ENCODE peak calls at places on chromosomes 2 and 18, in four cellular contexts. C, Q, X and T are unnamed samples.
A peak's percentile ranks its signal among the peaks of the same experiment; 100 is the strongest.

GRCh38 chr2:121476714-121477113 is 54.0 kb upstream of the RNU4ATAC start:
- DNase-seq in C (no peak), Q (no peak), X (no peak), T (no peak)

GRCh38 chr2:15602393-15602792 is 10.7 kb downstream of the DDX1 start:
- DNase-seq in Q (no peak), C (no peak), X (no peak), T (no peak)

GRCh38 chr2:111169268-111169667 is 48.6 kb downstream of the BCL2L11 start:
- DNase-seq in X (no peak), C (no peak), Q (no peak), T (no peak)

GRCh38 chr2:46167406-46167805 is 129.8 kb upstream of the EPAS1 start:
- DNase-seq in Q (no peak), C (no peak), X (no peak), T (no peak)

GRCh38 chr2:48693645-48694044 is 61.9 kb downstream of the LHCGR start:
- DNase-seq in C (no peak), X (no peak), Q (no peak), T (no peak)

GRCh38 chr2:190718652-190719526 is 70.0 kb downstream of the NAB1 start:
- DNase-seq in C (peak; percentile 30), X (no peak), Q (peak; percentile 21), T (peak; percentile 68)

GRCh38 chr2:215619022-215619958 is 183.4 kb upstream of the FN1 start:
- DNase-seq in Q (peak; percentile 85), X (no peak), C (peak; percentile 100), T (no peak)

GRCh38 chr2:146239392-146240135 is 1605.3 kb upstream of the ACVR2A start:
- DNase-seq in C (no peak), X (no peak), Q (no peak), T (no peak)

GRCh38 chr2:229945975-229946374 is 23.7 kb downstream of the FBXO36 start:
- DNase-seq in C (no peak), X (no peak), Q (no peak), T (no peak)

GRCh38 chr2:82198809-82199492 is 1894.4 kb upstream of the LRRTM1 start:
- DNase-seq in Q (no peak), X (no peak), C (no peak), T (no peak)

GRCh38 chr2:217393585-217394032 is 533.7 kb upstream of the TNP1 start:
- DNase-seq in X (no peak), C (no peak), Q (no peak), T (no peak)

GRCh38 chr2:106096446-106097369 is 97.4 kb downstream of the UXS1 start:
- DNase-seq in Q (no peak), C (no peak), X (no peak), T (no peak)

GRCh38 chr2:189327879-189328351 is 113.4 kb upstream of the WDR75 start:
- DNase-seq in X (no peak), Q (no peak), C (no peak), T (no peak)

GRCh38 chr2:235774153-235774552 is 280.3 kb downstream of the AGAP1 start:
- DNase-seq in Q (no peak), X (no peak), C (no peak), T (no peak)

GRCh38 chr2:138485019-138485418 is 16.6 kb upstream of the SPOPL start:
- DNase-seq in Q (no peak), C (no peak), X (no peak), T (no peak)

GRCh38 chr2:133346654-133347053 is 221.6 kb downstream of the NCKAP5 start:
- DNase-seq in X (no peak), C (no peak), Q (no peak), T (no peak)

GRCh38 chr2:147076634-147077033 is 768.2 kb upstream of the ACVR2A start:
- DNase-seq in Q (no peak), C (no peak), X (no peak), T (no peak)

GRCh38 chr2:64354857-64355680 is 98.9 kb upstream of the LGALSL start:
- DNase-seq in X (no peak), C (no peak), Q (peak; percentile 75), T (no peak)

GRCh38 chr18:46859855-46860254 is 57.5 kb downstream of the PIAS2 start:
- DNase-seq in X (no peak), C (no peak), Q (no peak), T (peak; percentile 45)

GRCh38 chr2:206457188-206457634 is 13.9 kb downstream of the ADAM23 start:
- DNase-seq in X (no peak), Q (no peak), C (no peak), T (peak; percentile 83)

GRCh38 chr2:234998404-234999211 is 46.8 kb downstream of the SH3BP4 start:
- DNase-seq in C (peak; percentile 89), X (no peak), Q (no peak), T (no peak)

GRCh38 chr2:48249631-48250473 is 280.1 kb upstream of the STON1 start:
- DNase-seq in Q (no peak), X (no peak), C (peak; percentile 89), T (no peak)

GRCh38 chr18:13376841-13377351 is 158.3 kb downstream of the LDLRAD4 start:
- DNase-seq in Q (no peak), C (no peak), X (no peak), T (no peak)

GRCh38 chr2:241620419-241620769 is 16.6 kb downstream of the THAP4 start:
- DNase-seq in Q (peak; percentile 44), X (no peak), C (no peak), T (no peak)

GRCh38 chr2:173032032-173032431 is 43.6 kb upstream of the MAP3K20 start:
- DNase-seq in C (no peak), Q (no peak), X (no peak), T (no peak)

GRCh38 chr2:221529943-221530652 is 42.0 kb downstream of the EPHA4 start:
- DNase-seq in Q (no peak), X (no peak), C (no peak), T (no peak)

GRCh38 chr2:232336241-232336736 is 42.3 kb upstream of the ALPP start:
- DNase-seq in C (no peak), Q (no peak), X (peak; percentile 44), T (no peak)

GRCh38 chr2:172489682-172490081 is 62.3 kb downstream of the ITGA6 start:
- DNase-seq in C (no peak), X (no peak), Q (no peak), T (no peak)

GRCh38 chr2:64311948-64312621 is 141.9 kb upstream of the LGALSL start:
- DNase-seq in Q (peak; percentile 33), X (peak; percentile 49), C (peak; percentile 85), T (no peak)

GRCh38 chr2:207711750-207712487 is 479 bp downstream of the CCNYL1 start:
- DNase-seq in X (no peak), Q (peak; percentile 23), C (no peak), T (no peak)

GRCh38 chr18:75269140-75269676 is 58.6 kb downstream of the TSHZ1 start:
- DNase-seq in X (no peak), C (no peak), Q (no peak), T (no peak)

GRCh38 chr2:241843321-241844065 is 15.2 kb downstream of the PDCD1 start:
- DNase-seq in X (peak; percentile 51), Q (no peak), C (no peak), T (no peak)

GRCh38 chr2:120403261-120403660 is 57.3 kb downstream of the INHBB start:
- DNase-seq in C (no peak), Q (no peak), X (no peak), T (no peak)

GRCh38 chr2:48183991-48184390 is 277.7 kb upstream of the FBXO11 start:
- DNase-seq in X (no peak), C (no peak), Q (no peak), T (no peak)

GRCh38 chr2:1823187-1824169 is 79.2 kb upstream of the PXDN start:
- DNase-seq in X (peak; percentile 80), Q (no peak), C (no peak), T (no peak)

GRCh38 chr18:79496978-79497637 is 101.4 kb downstream of the NFATC1 start:
- DNase-seq in Q (peak; percentile 5), X (no peak), C (no peak), T (no peak)

GRCh38 chr2:154724194-154724797 is 25.8 kb downstream of the KCNJ3 start:
- DNase-seq in Q (no peak), C (no peak), X (no peak), T (no peak)

GRCh38 chr2:171939754-171940093 is 17.5 kb downstream of the HAT1 start:
- DNase-seq in Q (no peak), C (no peak), X (no peak), T (no peak)

GRCh38 chr18:43933177-43933576 is 655.9 kb upstream of the SYT4 start:
- DNase-seq in C (no peak), X (no peak), Q (no peak), T (no peak)

GRCh38 chr18:43931439-43931838 is 654.1 kb upstream of the SYT4 start:
- DNase-seq in Q (no peak), C (no peak), X (no peak), T (no peak)

GRCh38 chr18:43935051-43935412 is 657.7 kb upstream of the SYT4 start:
- DNase-seq in Q (no peak), X (no peak), C (no peak), T (no peak)

GRCh38 chr18:43934322-43935050 is 657.2 kb upstream of the SYT4 start:
- DNase-seq in C (no peak), Q (no peak), X (no peak), T (no peak)

GRCh38 chr18:43932140-43932539 is 654.9 kb upstream of the SYT4 start:
- DNase-seq in C (no peak), Q (no peak), X (no peak), T (no peak)
- TF ChIP-seq ZNF274 in C (no peak), Q (no peak), X (no peak), T (no peak)

GRCh38 chr2:102509749-102510148 is 36.7 kb downstream of the SLC9A4 start:
- DNase-seq in X (no peak), C (no peak), Q (no peak), T (no peak)
- TF ChIP-seq BRCA1 in X (no peak), C (no peak), Q (no peak), T (no peak)

GRCh38 chr2:166180951-166181812 is 53.4 kb upstream of the SCN1A start:
- DNase-seq in Q (peak; percentile 66), C (peak; percentile 79), X (peak; percentile 81), T (no peak)
- TF ChIP-seq HDAC2 in Q (no peak), C (peak; percentile 43), X (no peak), T (no peak)

GRCh38 chr2:199764273-199764800 is 86.7 kb downstream of the FTCDNL1 start:
- DNase-seq in X (no peak), Q (no peak), C (peak; percentile 63), T (no peak)
- TF ChIP-seq ZNF274 in X (no peak), Q (no peak), C (no peak), T (no peak)